ENCODE peak calls at places on chromosomes 12 and 14, in eight cellular contexts. N is activated B cell treated with CpG ODN at 0.5 μM for 24 hours, C is suprapubic skin, G is B cell, J is breast epithelium, R is natural killer cell, U is PC-9, Q is gastrocnemius medialis. L is an unnamed sample.

GRCh38 chr12:121513464-121514183 is 67.2 kb downstream of the KDM2B start:
- DNase-seq in N (no peak), G (no peak), R (no peak), J (no peak), U (peak; percentile 57), C (no peak), Q (no peak), L (peak; percentile 43)

GRCh38 chr12:21323736-21324135 is 11.0 kb downstream of the SLCO1A2 start:
- DNase-seq in R (no peak), U (no peak), N (no peak), C (no peak), Q (no peak), G (no peak), J (no peak), L (no peak)

GRCh38 chr12:97048421-97049035 is 141.5 kb downstream of the NEDD1 start:
- DNase-seq in R (no peak), C (no peak), J (no peak), G (no peak), U (no peak), N (no peak), Q (no peak), L (no peak)

GRCh38 chr14:22536853-22537338 is 52.1 kb downstream of the DAD1 start:
- DNase-seq in U (peak; percentile 76), J (no peak), C (peak; percentile 80), Q (peak; percentile 62), N (no peak), G (no peak), R (peak; percentile 40), L (peak; percentile 74)

GRCh38 chr12:4701863-4702262 is 18.3 kb upstream of the GALNT8 start:
- DNase-seq in J (no peak), G (no peak), N (no peak), Q (no peak), C (no peak), U (no peak), R (no peak), L (no peak)

GRCh38 chr14:23175823-23176222 is 7.6 kb downstream of the SLC7A8 start:
- DNase-seq in N (no peak), G (no peak), R (no peak), C (no peak), J (no peak), Q (no peak), U (no peak), L (no peak)

GRCh38 chr14:34222867-34223266 is 239.2 kb downstream of the SPTSSA start:
- DNase-seq in N (no peak), C (no peak), U (no peak), G (no peak), R (no peak), Q (no peak), J (no peak), L (no peak)

GRCh38 chr12:95411466-95411865 is 62.5 kb upstream of the METAP2 start:
- DNase-seq in J (no peak), C (no peak), N (no peak), R (no peak), U (no peak), Q (no peak), G (no peak), L (no peak)

GRCh38 chr12:52029686-52030085 is 21.6 kb upstream of the NR4A1 start:
- DNase-seq in R (no peak), Q (peak; percentile 74), J (no peak), U (peak; percentile 83), G (no peak), C (no peak), N (no peak), L (no peak)

GRCh38 chr12:18165422-18165871 is 75.5 kb upstream of the RERGL start:
- DNase-seq in U (no peak), N (no peak), R (no peak), Q (no peak), C (no peak), J (no peak), G (no peak), L (no peak)

GRCh38 chr12:110860833-110861291 is 14.1 kb downstream of the CCDC63 start:
- DNase-seq in J (no peak), G (no peak), R (no peak), U (no peak), C (no peak), Q (no peak), N (no peak), L (no peak)

GRCh38 chr12:50536831-50537537 is 32.2 kb downstream of the DIP2B start:
- DNase-seq in C (no peak), J (no peak), G (no peak), Q (no peak), R (no peak), N (no peak), U (peak; percentile 67), L (no peak)

GRCh38 chr12:84954415-84954814 is 41.8 kb upstream of the SLC6A15 start:
- DNase-seq in C (no peak), U (no peak), J (no peak), R (no peak), G (no peak), N (no peak), Q (no peak), L (no peak)

GRCh38 chr12:10652192-10652591 is 21.7 kb downstream of the STYK1 start:
- DNase-seq in N (no peak), G (no peak), C (no peak), R (no peak), Q (no peak), J (no peak), U (no peak), L (no peak)

GRCh38 chr14:32980887-32981501 is 42.3 kb downstream of the NPAS3 start:
- DNase-seq in G (no peak), C (no peak), J (no peak), R (no peak), Q (no peak), U (no peak), N (no peak), L (no peak)

GRCh38 chr12:132413931-132414588 is 75.9 kb upstream of the FBRSL1 start:
- DNase-seq in Q (no peak), J (no peak), R (no peak), C (no peak), U (no peak), N (no peak), G (peak; percentile 42), L (no peak)

GRCh38 chr12:72872488-72872887 is 600.3 kb downstream of the TRHDE start:
- DNase-seq in C (no peak), G (no peak), N (no peak), R (no peak), J (no peak), U (no peak), Q (no peak), L (no peak)

GRCh38 chr12:24822121-24822899 is 126.6 kb downstream of the BCAT1 start:
- DNase-seq in G (no peak), C (no peak), Q (no peak), J (no peak), N (no peak), R (no peak), U (no peak), L (no peak)

GRCh38 chr12:26528943-26529342 is 304.1 kb downstream of the ITPR2 start:
- DNase-seq in Q (no peak), J (no peak), C (no peak), R (no peak), U (no peak), G (no peak), N (no peak), L (no peak)
- TF ChIP-seq CTCF in Q (no peak), J (no peak), C (no peak), R (no peak), U (no peak), G (no peak), N (no peak), L (no peak)

GRCh38 chr12:108166505-108166904 is 37.4 kb downstream of the WSCD2 start:
- DNase-seq in N (no peak), C (no peak), G (no peak), U (no peak), Q (no peak), J (no peak), R (no peak), L (no peak)
- TF ChIP-seq CTCF in N (no peak), C (no peak), G (no peak), U (no peak), Q (no peak), J (no peak), R (no peak), L (no peak)

DNA sequence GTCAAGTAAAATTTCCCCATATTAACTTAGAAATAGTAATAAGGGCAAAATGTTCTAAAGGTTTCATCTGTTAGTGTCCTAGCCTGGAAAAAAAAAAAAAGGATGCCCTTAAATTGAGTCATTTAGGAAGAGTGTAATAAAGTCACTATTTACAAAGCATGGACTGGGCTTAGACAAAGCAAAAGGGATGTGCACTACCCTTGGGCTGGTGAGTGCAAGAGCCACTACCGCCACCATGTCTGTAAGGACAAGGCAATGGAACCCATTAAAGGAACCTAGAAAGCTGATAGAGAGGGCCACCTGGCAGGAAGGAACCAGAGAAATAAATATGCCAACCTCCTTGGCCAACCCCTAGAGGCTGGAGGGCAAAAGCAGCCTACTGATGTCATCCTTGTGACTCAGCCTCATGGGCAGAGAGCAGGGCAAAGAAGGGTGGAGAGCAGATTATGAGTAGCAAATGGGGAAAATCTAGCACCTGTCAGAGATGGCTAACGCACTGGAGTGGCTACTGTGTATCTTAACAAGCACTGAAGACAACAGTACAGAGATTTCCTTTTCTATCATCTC is 59.5 kb upstream of the FUT8 start:
- DNase-seq in J (no peak), Q (peak; percentile 30), C (no peak), N (peak; percentile 31), U (peak; percentile 89), R (no peak), G (peak; percentile 54), L (no peak)
- TF ChIP-seq CTCF in J (no peak), Q (no peak), C (no peak), N (no peak), U (no peak), R (no peak), G (no peak), L (no peak)

GRCh38 chr12:7146906-7147305 is 16.7 kb downstream of the CLSTN3 start:
- DNase-seq in G (no peak), Q (no peak), U (no peak), C (no peak), N (no peak), R (no peak), J (no peak), L (no peak)

GRCh38 chr12:7152818-7153217 is 22.6 kb downstream of the CLSTN3 start:
- DNase-seq in C (no peak), R (no peak), G (no peak), Q (no peak), N (no peak), J (no peak), U (no peak), L (no peak)

GRCh38 chr12:7150841-7151240 is 20.7 kb downstream of the CLSTN3 start:
- DNase-seq in Q (no peak), U (no peak), J (no peak), C (no peak), G (no peak), R (no peak), N (no peak), L (no peak)

GRCh38 chr12:7151532-7151931 is 21.4 kb downstream of the CLSTN3 start:
- DNase-seq in R (no peak), N (no peak), J (no peak), Q (no peak), C (no peak), U (no peak), G (no peak), L (peak; percentile 57)

DNA sequence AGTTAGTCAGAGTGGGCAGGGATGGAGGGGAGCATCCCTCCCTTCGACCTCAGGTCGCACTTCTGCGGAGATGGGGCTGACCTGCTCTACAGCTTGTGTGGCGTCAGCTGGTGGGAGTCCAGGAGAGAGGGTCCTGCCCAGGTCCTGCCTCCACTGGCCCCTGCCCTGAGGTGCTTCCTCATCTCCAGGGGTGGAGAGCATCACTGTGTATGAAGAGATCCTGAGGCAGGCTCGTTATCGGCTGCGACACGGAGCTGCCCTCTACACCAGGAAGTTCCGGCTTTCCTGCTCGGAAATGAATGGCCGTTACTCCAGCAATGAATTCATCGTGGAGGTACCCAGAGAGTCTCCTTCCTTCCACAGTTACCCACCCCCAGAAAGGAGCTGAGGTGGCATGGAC is 20.2 kb downstream of the CLSTN3 start:
- DNase-seq in C (no peak), U (no peak), N (no peak), J (no peak), R (no peak), Q (no peak), G (no peak), L (no peak)
- TF ChIP-seq CTCF in C (no peak), U (no peak), N (no peak), J (no peak), R (no peak), Q (no peak), G (no peak), L (no peak)